ENCODE peak calls at places on chromosomes 5 and 9, in six cellular contexts. One of them, this sample, is unnamed.

GRCh38 chr9:131817627-131818026 is 77.8 kb upstream of the RAPGEF1 start:
- DNase-seq in vagina: no peak
- DNase-seq in NCI-H1105: peak; percentile 97
- DNase-seq in kidney tubule cell: no peak
- DNase-seq in A172: no peak
- DNase-seq in T-helper 9 cell: no peak
- DNase-seq in this sample: no peak

GRCh38 chr5:37174928-37175327 is 74.2 kb downstream of the CPLANE1 start:
- DNase-seq in A172: no peak
- DNase-seq in T-helper 9 cell: no peak
- DNase-seq in NCI-H1105: no peak
- DNase-seq in vagina: no peak
- DNase-seq in kidney tubule cell: no peak
- DNase-seq in this sample: no peak

GRCh38 chr5:169979871-169980270 is 424 bp downstream of the INSYN2B start:
- DNase-seq in NCI-H1105: no peak
- DNase-seq in kidney tubule cell: no peak
- DNase-seq in vagina: no peak
- DNase-seq in T-helper 9 cell: no peak
- DNase-seq in A172: no peak
- DNase-seq in this sample: no peak

GRCh38 chr9:114005371-114006154 is 72.5 kb downstream of the AMBP start:
- DNase-seq in kidney tubule cell: no peak
- DNase-seq in A172: no peak
- DNase-seq in T-helper 9 cell: no peak
- DNase-seq in vagina: peak; percentile 93
- DNase-seq in NCI-H1105: no peak
- DNase-seq in this sample: no peak

GRCh38 chr9:122179690-122180074 is 20.0 kb downstream of the MORN5 start:
- DNase-seq in vagina: no peak
- DNase-seq in NCI-H1105: no peak
- DNase-seq in T-helper 9 cell: no peak
- DNase-seq in A172: peak; percentile 75
- DNase-seq in kidney tubule cell: peak; percentile 78
- DNase-seq in this sample: no peak

GRCh38 chr5:10301842-10302610 is 5.7 kb downstream of the CMBL start:
- DNase-seq in NCI-H1105: peak; percentile 58
- DNase-seq in kidney tubule cell: peak; percentile 74
- DNase-seq in T-helper 9 cell: no peak
- DNase-seq in A172: peak; percentile 76
- DNase-seq in vagina: no peak
- DNase-seq in this sample: no peak

GRCh38 chr5:57841671-57842375 is 359.2 kb upstream of the ACTBL2 start:
- DNase-seq in kidney tubule cell: peak; percentile 99
- DNase-seq in T-helper 9 cell: no peak
- DNase-seq in NCI-H1105: no peak
- DNase-seq in vagina: no peak
- DNase-seq in A172: peak; percentile 100
- DNase-seq in this sample: no peak

GRCh38 chr5:146906803-146907202 is 28.2 kb upstream of the PPP2R2B start:
- DNase-seq in kidney tubule cell: no peak
- DNase-seq in T-helper 9 cell: no peak
- DNase-seq in NCI-H1105: no peak
- DNase-seq in vagina: no peak
- DNase-seq in A172: peak; percentile 20
- DNase-seq in this sample: no peak

GRCh38 chr9:112755059-112755458 is 4.5 kb downstream of the SNX30 start:
- DNase-seq in NCI-H1105: no peak
- DNase-seq in T-helper 9 cell: no peak
- DNase-seq in A172: no peak
- DNase-seq in vagina: no peak
- DNase-seq in kidney tubule cell: peak; percentile 8
- DNase-seq in this sample: no peak

GRCh38 chr9:134858051-134858841 is 22.4 kb upstream of the FCN2 start:
- DNase-seq in T-helper 9 cell: no peak
- DNase-seq in kidney tubule cell: no peak
- DNase-seq in NCI-H1105: no peak
- DNase-seq in A172: peak; percentile 92
- DNase-seq in vagina: no peak
- DNase-seq in this sample: no peak

GRCh38 chr5:159543326-159543725 is 213.0 kb upstream of the IL12B start:
- DNase-seq in kidney tubule cell: no peak
- DNase-seq in T-helper 9 cell: no peak
- DNase-seq in NCI-H1105: no peak
- DNase-seq in A172: no peak
- DNase-seq in vagina: no peak
- DNase-seq in this sample: no peak

GRCh38 chr5:171600736-171601265 is 181.4 kb downstream of the FGF18 start:
- DNase-seq in kidney tubule cell: no peak
- DNase-seq in vagina: no peak
- DNase-seq in A172: no peak
- DNase-seq in T-helper 9 cell: no peak
- DNase-seq in NCI-H1105: no peak
- DNase-seq in this sample: no peak

GRCh38 chr9:136528716-136529341 is 17.0 kb downstream of the NOTCH1 start:
- DNase-seq in A172: no peak
- DNase-seq in kidney tubule cell: no peak
- DNase-seq in T-helper 9 cell: no peak
- DNase-seq in NCI-H1105: no peak
- DNase-seq in vagina: no peak
- DNase-seq in this sample: no peak

GRCh38 chr9:35350827-35351549 is 138.9 kb upstream of the RUSC2 start:
- DNase-seq in T-helper 9 cell: no peak
- DNase-seq in A172: no peak
- DNase-seq in NCI-H1105: no peak
- DNase-seq in kidney tubule cell: no peak
- DNase-seq in vagina: no peak
- DNase-seq in this sample: no peak

GRCh38 chr5:177132504-177133118 is 962 bp upstream of the NSD1 start:
- DNase-seq in NCI-H1105: no peak
- DNase-seq in A172: no peak
- DNase-seq in kidney tubule cell: no peak
- DNase-seq in T-helper 9 cell: peak; percentile 36
- DNase-seq in vagina: no peak
- DNase-seq in this sample: peak; percentile 38

GRCh38 chr5:87430863-87431262 is 18.1 kb upstream of the CCNH start:
- DNase-seq in A172: no peak
- DNase-seq in vagina: no peak
- DNase-seq in NCI-H1105: no peak
- DNase-seq in kidney tubule cell: no peak
- DNase-seq in T-helper 9 cell: no peak
- DNase-seq in this sample: no peak

GRCh38 chr9:114417511-114417910 is 29.7 kb upstream of the AKNA start:
- DNase-seq in vagina: no peak
- DNase-seq in A172: peak; percentile 37
- DNase-seq in T-helper 9 cell: no peak
- DNase-seq in NCI-H1105: no peak
- DNase-seq in kidney tubule cell: peak; percentile 25
- DNase-seq in this sample: no peak

GRCh38 chr9:82170079-82170662 is 181.6 kb downstream of the SPATA31D1 start:
- DNase-seq in A172: no peak
- DNase-seq in T-helper 9 cell: no peak
- DNase-seq in vagina: no peak
- DNase-seq in kidney tubule cell: no peak
- DNase-seq in NCI-H1105: no peak
- DNase-seq in this sample: no peak

GRCh38 chr5:112626715-112627114 is 111.0 kb upstream of the APC start:
- DNase-seq in A172: no peak
- DNase-seq in NCI-H1105: no peak
- DNase-seq in T-helper 9 cell: no peak
- DNase-seq in vagina: no peak
- DNase-seq in kidney tubule cell: no peak
- DNase-seq in this sample: no peak

GRCh38 chr5:10286552-10287227 is 21.0 kb downstream of the CMBL start:
- DNase-seq in T-helper 9 cell: no peak
- DNase-seq in vagina: no peak
- DNase-seq in kidney tubule cell: no peak
- DNase-seq in NCI-H1105: no peak
- DNase-seq in A172: no peak
- DNase-seq in this sample: no peak

GRCh38 chr9:91664669-91665068 is 241.0 kb upstream of the NFIL3 start:
- DNase-seq in kidney tubule cell: no peak
- DNase-seq in T-helper 9 cell: no peak
- DNase-seq in A172: no peak
- DNase-seq in NCI-H1105: no peak
- DNase-seq in vagina: no peak
- DNase-seq in this sample: no peak

GRCh38 chr5:12016149-12016740 is 112.0 kb upstream of the CTNND2 start:
- DNase-seq in NCI-H1105: no peak
- DNase-seq in kidney tubule cell: no peak
- DNase-seq in A172: peak; percentile 62
- DNase-seq in vagina: no peak
- DNase-seq in T-helper 9 cell: no peak
- DNase-seq in this sample: no peak

GRCh38 chr5:15499528-15500325 is at the start of gene FBXL7:
- DNase-seq in T-helper 9 cell: no peak
- DNase-seq in kidney tubule cell: peak; percentile 77
- DNase-seq in vagina: no peak
- DNase-seq in A172: peak; percentile 64
- DNase-seq in NCI-H1105: peak; percentile 70
- DNase-seq in this sample: no peak

GRCh38 chr5:154860123-154860522 is 1.7 kb downstream of the CNOT8 start:
- DNase-seq in NCI-H1105: no peak
- DNase-seq in T-helper 9 cell: no peak
- DNase-seq in vagina: no peak
- DNase-seq in A172: peak; percentile 54
- DNase-seq in kidney tubule cell: peak; percentile 72
- DNase-seq in this sample: no peak

GRCh38 chr5:180090769-180091546 is 19.4 kb upstream of the RNF130 start:
- DNase-seq in A172: peak; percentile 32
- DNase-seq in NCI-H1105: no peak
- DNase-seq in kidney tubule cell: peak; percentile 51
- DNase-seq in vagina: no peak
- DNase-seq in T-helper 9 cell: no peak
- DNase-seq in this sample: no peak

GRCh38 chr5:167530548-167530947 is 760.9 kb upstream of the WWC1 start:
- DNase-seq in A172: no peak
- DNase-seq in vagina: no peak
- DNase-seq in kidney tubule cell: no peak
- DNase-seq in NCI-H1105: no peak
- DNase-seq in T-helper 9 cell: no peak
- DNase-seq in this sample: no peak

GRCh38 chr5:139985733-139986132 is 57.4 kb downstream of the NRG2 start:
- DNase-seq in NCI-H1105: no peak
- DNase-seq in A172: peak; percentile 97
- DNase-seq in kidney tubule cell: peak; percentile 96
- DNase-seq in T-helper 9 cell: no peak
- DNase-seq in vagina: no peak
- DNase-seq in this sample: no peak